ENCODE peak calls at places on chromosomes 5 and 9, in five cellular contexts. T, Y, B, A and C are unnamed samples.

GRCh38 chr5:75659791-75660453 is 48.7 kb downstream of the ANKDD1B start:
- DNase-seq in B (no peak), A (no peak), Y (no peak), T (no peak), C (no peak)

GRCh38 chr5:120778491-120779293 is 314.6 kb downstream of the PRR16 start:
- DNase-seq in T (no peak), A (no peak), Y (no peak), B (no peak), C (no peak)

GRCh38 chr9:117400131-117400530 is 14.7 kb downstream of the ASTN2 start:
- DNase-seq in A (no peak), B (no peak), Y (no peak), T (peak), C (no peak)

GRCh38 chr5:109485030-109485429 is 75.3 kb upstream of the PJA2 start:
- DNase-seq in A (no peak), Y (no peak), B (peak), T (peak), C (peak)

GRCh38 chr9:137497921-137498719 is 39.0 kb upstream of the NSMF start:
- DNase-seq in B (no peak), Y (no peak), T (no peak), A (no peak), C (no peak)

GRCh38 chr9:134710271-134710540 is 68.6 kb downstream of the COL5A1 start:
- DNase-seq in Y (no peak), T (no peak), A (no peak), B (no peak), C (no peak)

GRCh38 chr9:117672397-117672796 is 31.8 kb upstream of the TLR4 start:
- DNase-seq in A (no peak), B (no peak), T (no peak), Y (no peak), C (no peak)

GRCh38 chr9:38200431-38200830 is 131.4 kb upstream of the SHB start:
- DNase-seq in A (no peak), B (peak), Y (peak), T (no peak), C (no peak)

GRCh38 chr5:170420809-170421412 is 31.7 kb upstream of the KCNMB1 start:
- DNase-seq in T (peak), B (peak), Y (no peak), A (peak), C (peak)

GRCh38 chr9:113694912-113695900 is 180.9 kb upstream of the ZNF618 start:
- DNase-seq in A (no peak), B (no peak), Y (no peak), T (no peak), C (no peak)

GRCh38 chr5:135950611-135951010 is 4.2 kb downstream of the LECT2 start:
- DNase-seq in Y (no peak), A (no peak), B (no peak), T (no peak), C (no peak)

GRCh38 chr9:110142253-110142652 is 65.7 kb downstream of the C9orf152 start:
- DNase-seq in Y (no peak), B (no peak), A (no peak), T (no peak), C (no peak)

GRCh38 chr5:31280210-31280609 is 86.7 kb downstream of the CDH6 start:
- DNase-seq in A (no peak), Y (no peak), B (no peak), T (no peak), C (no peak)

GRCh38 chr9:8660383-8660782 is 860.8 kb upstream of the DMAC1 start:
- DNase-seq in T (peak), B (peak), Y (no peak), A (no peak), C (no peak)

GRCh38 chr5:63401434-63402046 is 560.7 kb downstream of the HTR1A start:
- DNase-seq in B (peak), A (peak), Y (no peak), T (peak), C (no peak)

GRCh38 chr9:95452176-95452575 is 64.6 kb downstream of the PTCH1 start:
- DNase-seq in Y (no peak), B (no peak), A (no peak), T (no peak), C (no peak)

GRCh38 chr9:132546148-132547051 is 36.0 kb upstream of the BARHL1 start:
- DNase-seq in A (peak), B (peak), T (peak), Y (no peak), C (no peak)

GRCh38 chr5:66987540-66987939 is 209.1 kb downstream of the CD180 start:
- DNase-seq in B (no peak), T (no peak), Y (no peak), A (no peak), C (no peak)

GRCh38 chr5:171431251-171431777 is 11.9 kb downstream of the FGF18 start:
- DNase-seq in T (no peak), A (no peak), Y (no peak), B (no peak), C (no peak)

GRCh38 chr9:128072144-128073021 is 4.4 kb downstream of the SLC25A25 start:
- DNase-seq in B (peak), A (no peak), Y (peak), T (peak), C (no peak)

GRCh38 chr5:53482717-53483638 is 2.5 kb downstream of the FST start:
- DNase-seq in B (peak), T (peak), Y (no peak), A (peak), C (no peak)

GRCh38 chr5:116507941-116508655 is 66.5 kb downstream of the SEMA6A start:
- DNase-seq in Y (peak), B (no peak), A (no peak), T (no peak), C (no peak)

GRCh38 chr5:154944716-154945115 is 3.8 kb downstream of the MRPL22 start:
- DNase-seq in B (no peak), A (no peak), Y (no peak), T (no peak), C (no peak)

GRCh38 chr9:132804576-132805295 is 73.3 kb downstream of the AK8 start:
- DNase-seq in B (peak), Y (no peak), A (no peak), T (no peak), C (no peak)

GRCh38 chr5:157471709-157472108 is 11.7 kb downstream of the NIPAL4 start:
- DNase-seq in Y (no peak), A (no peak), B (no peak), T (no peak), C (no peak)

GRCh38 chr5:42767491-42768105 is 11.0 kb downstream of the CCDC152 start:
- DNase-seq in T (no peak), B (no peak), Y (no peak), A (no peak), C (no peak)

GRCh38 chr9:89755835-89756234 is 151.0 kb downstream of the GADD45G start:
- DNase-seq in Y (no peak), B (peak), A (no peak), T (peak), C (no peak)

GRCh38 chr5:172175263-172175719 is 12.7 kb downstream of the STK10 start:
- DNase-seq in A (no peak), B (no peak), Y (no peak), T (peak), C (peak)

GRCh38 chr5:64166201-64166959 is 737 bp downstream of the RNF180 start:
- DNase-seq in B (peak), Y (no peak), T (no peak), A (no peak), C (peak)

GRCh38 chr9:15306757-15307522 is at the start of gene TTC39B:
- DNase-seq in T (peak), Y (peak), A (peak), B (peak), C (peak)
- TF ChIP-seq POLR2A in T (peak), Y (peak), A (no peak), B (peak), C (peak)

DNA sequence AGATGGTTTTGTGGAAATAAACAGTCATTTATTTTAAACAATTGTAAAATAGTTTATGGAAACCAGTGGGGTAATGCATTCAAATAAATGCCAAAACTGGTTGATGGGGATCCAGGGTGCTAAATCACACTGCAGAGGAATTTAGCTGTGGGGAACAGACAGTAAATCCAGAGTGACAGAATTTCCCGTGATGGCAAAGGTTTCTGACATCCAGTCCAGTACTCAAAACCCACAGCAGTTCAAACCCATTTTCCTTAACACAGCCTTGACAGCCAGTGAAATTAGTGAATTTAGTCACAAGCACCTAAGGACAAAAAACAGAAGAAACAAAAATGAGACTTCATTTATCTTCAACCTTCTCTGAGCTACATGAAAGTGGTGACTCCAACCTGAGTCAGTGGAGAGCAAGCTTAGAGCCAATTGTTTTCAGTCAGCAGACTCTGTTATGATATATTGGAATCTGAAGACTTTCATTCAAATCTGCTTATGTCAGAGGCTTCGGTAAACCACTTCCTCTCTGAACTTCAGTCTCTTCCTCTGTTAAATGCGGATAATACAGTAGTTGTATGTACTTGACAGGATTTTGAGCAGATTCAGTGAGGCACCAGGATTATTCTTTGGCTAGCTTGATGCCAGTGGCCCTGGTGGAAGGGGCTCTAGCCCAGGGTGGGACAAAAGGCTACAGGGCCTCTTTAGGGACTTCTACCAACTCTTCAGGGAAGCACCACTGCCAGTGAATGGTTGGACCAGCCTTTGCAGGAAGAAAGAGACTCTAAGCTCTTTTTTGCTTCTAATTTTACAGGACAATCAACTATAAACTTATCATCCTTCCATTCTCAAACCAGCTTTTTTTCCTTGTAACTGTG is 185.3 kb downstream of the MAPKAP1 start:
- DNase-seq in T (no peak), Y (no peak), A (no peak), B (no peak), C (no peak)
- TF ChIP-seq CTCF in T (no peak), Y (no peak), A (no peak), B (no peak), C (no peak)

GRCh38 chr5:146897061-146897460 is 18.5 kb upstream of the PPP2R2B start:
- DNase-seq in B (no peak), A (no peak), Y (no peak), T (no peak), C (no peak)
- H3K27ac ChIP-seq in B (no peak), A (no peak), Y (no peak), T (no peak), C (no peak)

GRCh38 chr5:37044120-37044519 is 167.6 kb downstream of the NIPBL start:
- DNase-seq in T (no peak), B (no peak), Y (no peak), A (no peak), C (no peak)
- TF ChIP-seq POLR2A in T (no peak), B (no peak), Y (no peak), A (no peak), C (no peak)

DNA sequence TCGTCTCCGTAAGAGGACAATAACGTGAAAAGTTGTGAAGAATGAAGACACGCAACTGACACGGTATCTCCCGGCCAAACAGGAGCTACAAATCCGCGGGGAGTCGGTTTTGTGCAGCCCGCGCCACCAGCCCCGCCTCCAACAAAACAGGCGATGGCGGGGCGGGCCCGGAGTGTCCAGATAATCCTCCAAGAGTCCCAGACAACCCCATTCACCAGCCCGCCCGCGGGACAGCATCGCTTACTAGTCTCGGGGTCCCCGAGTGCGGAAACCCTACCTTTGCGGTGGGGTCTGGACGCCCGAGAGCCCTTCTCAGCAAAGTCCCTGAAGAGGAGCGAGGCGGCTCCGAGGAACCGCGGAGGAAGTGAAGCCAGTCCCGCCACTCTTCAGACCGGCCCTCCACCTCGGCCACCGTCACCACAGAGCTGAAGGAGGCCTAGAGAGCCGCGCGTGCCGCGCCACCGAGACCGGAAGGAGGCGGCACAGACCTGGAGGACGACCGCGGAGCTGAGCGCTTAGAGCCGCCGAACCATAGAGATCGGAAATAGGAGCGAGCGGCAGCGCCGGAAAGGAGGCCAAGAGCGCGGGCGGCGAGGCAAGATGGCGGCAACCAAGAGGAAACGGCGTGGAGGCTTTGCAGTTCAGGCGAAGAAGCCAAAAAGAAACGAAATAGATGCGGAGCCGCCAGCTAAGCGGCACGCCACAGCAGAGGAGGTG is at the start of the genes BRIX1 and RAD1:
- DNase-seq in A (peak), T (peak), Y (peak), B (peak), C (peak)
- TF ChIP-seq CTCF in A (no peak), T (peak), Y (no peak), B (no peak), C (no peak)

GRCh38 chr5:134554319-134555222 is 29.1 kb downstream of the JADE2 start:
- DNase-seq in A (no peak), T (peak), B (peak), Y (no peak), C (peak)

GRCh38 chr5:134551891-134552290 is 26.4 kb downstream of the JADE2 start:
- DNase-seq in T (no peak), B (no peak), Y (no peak), A (no peak), C (no peak)

GRCh38 chr5:134550271-134551214 is 25.1 kb downstream of the JADE2 start:
- DNase-seq in T (peak), A (no peak), Y (no peak), B (peak), C (peak)

GRCh38 chr5:134553816-134554215 is 28.3 kb downstream of the JADE2 start:
- DNase-seq in Y (no peak), A (no peak), T (no peak), B (peak), C (no peak)

GRCh38 chr5:134552301-134552700 is 26.8 kb downstream of the JADE2 start:
- DNase-seq in T (peak), B (peak), A (no peak), Y (no peak), C (no peak)
- H3K27ac ChIP-seq in T (no peak), B (peak), A (no peak), Y (peak), C (no peak)

DNA sequence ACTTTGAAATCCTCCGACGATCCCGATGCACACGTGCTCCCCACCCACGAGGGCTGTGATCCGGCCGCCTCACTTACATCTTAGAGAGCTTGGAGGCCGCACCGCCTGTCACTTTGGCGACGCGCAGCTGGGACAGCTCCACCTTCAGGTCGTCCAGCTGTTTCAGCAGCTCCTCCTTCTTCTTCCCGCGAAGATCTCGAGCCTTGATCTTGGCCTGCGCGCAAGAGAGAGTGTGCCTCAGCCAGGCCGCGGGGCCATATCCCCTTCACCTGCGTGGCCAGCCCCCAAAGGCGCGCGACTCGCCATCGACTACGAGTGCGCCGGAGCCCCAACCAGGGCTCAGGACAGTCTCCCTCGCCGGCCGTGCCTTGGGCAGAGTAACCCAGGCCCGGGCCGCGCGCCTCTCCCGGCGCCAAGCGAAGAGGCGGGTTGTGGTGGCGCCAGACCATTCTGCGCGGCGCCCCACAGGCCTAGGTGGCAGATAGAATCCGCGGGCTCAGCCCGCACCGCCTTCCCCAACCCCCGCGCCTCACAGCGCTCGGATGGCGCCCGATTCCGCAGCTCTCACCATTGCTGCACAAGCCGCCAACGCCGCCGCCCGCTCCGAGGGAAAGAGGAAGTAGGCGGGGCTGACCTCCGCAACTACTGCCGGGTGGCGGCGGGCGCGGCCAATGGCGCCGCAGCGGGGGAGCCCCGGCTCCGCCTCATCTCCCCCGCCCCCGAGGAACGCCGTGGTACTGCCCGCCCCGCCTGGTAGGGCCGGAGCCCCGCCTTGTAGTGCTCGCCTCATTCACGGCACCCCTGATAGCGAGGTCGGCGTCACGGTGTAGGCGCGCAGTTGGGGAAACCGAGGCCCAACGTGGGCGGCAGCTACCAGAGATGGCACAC is at the start of the genes ARPC5L and RPL35:
- DNase-seq in B (peak), Y (peak), T (peak), A (peak), C (peak)
- TF ChIP-seq POLR2A in B (peak), Y (peak), T (peak), A (no peak), C (peak)

GRCh38 chr5:133981714-133982113 is 13.3 kb upstream of the C5orf15 start:
- DNase-seq in A (no peak), T (no peak), Y (no peak), B (peak), C (no peak)
- TF ChIP-seq CTCF in A (no peak), T (no peak), Y (no peak), B (no peak), C (no peak)

GRCh38 chr5:102971693-102972293 is 148.1 kb downstream of the GIN1 start:
- DNase-seq in T (no peak), Y (no peak), B (no peak), A (no peak), C (no peak)
- H3K27ac ChIP-seq in T (no peak), Y (no peak), B (no peak), A (no peak), C (no peak)